ENCODE peak calls at places on chromosomes 12 and 14, in eight cellular contexts. One of them, this sample, is unnamed.
A peak's percentile ranks its signal among the peaks of the same experiment; 100 is the strongest.

GRCh38 chr12:71636704-71637115 is 26.9 kb downstream of the ZFC3H1 start:
- DNase-seq in aorta: no peak
- DNase-seq in CD4-positive, alpha-beta memory T cell: peak; percentile 53
- DNase-seq in lung: no peak
- DNase-seq in neural progenitor cell: peak; percentile 91
- DNase-seq in right atrium auricular region: no peak
- DNase-seq in tibial artery: no peak
- DNase-seq in PC-3: peak; percentile 84
- DNase-seq in this sample: peak; percentile 88

GRCh38 chr12:105861232-105861631 is 277.5 kb downstream of the NUAK1 start:
- DNase-seq in aorta: no peak
- DNase-seq in CD4-positive, alpha-beta memory T cell: no peak
- DNase-seq in lung: no peak
- DNase-seq in neural progenitor cell: no peak
- DNase-seq in right atrium auricular region: no peak
- DNase-seq in tibial artery: no peak
- DNase-seq in PC-3: no peak
- DNase-seq in this sample: no peak

GRCh38 chr14:99522025-99522401 is 40.8 kb downstream of the CCNK start:
- DNase-seq in aorta: no peak
- DNase-seq in CD4-positive, alpha-beta memory T cell: no peak
- DNase-seq in lung: no peak
- DNase-seq in neural progenitor cell: no peak
- DNase-seq in right atrium auricular region: no peak
- DNase-seq in tibial artery: no peak
- DNase-seq in PC-3: no peak
- DNase-seq in this sample: no peak

GRCh38 chr14:50829472-50830043 is 1.4 kb downstream of the NIN start:
- DNase-seq in aorta: no peak
- DNase-seq in CD4-positive, alpha-beta memory T cell: no peak
- DNase-seq in lung: no peak
- DNase-seq in neural progenitor cell: peak; percentile 42
- DNase-seq in right atrium auricular region: no peak
- DNase-seq in tibial artery: no peak
- DNase-seq in PC-3: no peak
- DNase-seq in this sample: no peak

GRCh38 chr12:52204095-52204930 is 12.5 kb upstream of the KRT80 start:
- DNase-seq in aorta: peak; percentile 49
- DNase-seq in CD4-positive, alpha-beta memory T cell: no peak
- DNase-seq in lung: no peak
- DNase-seq in neural progenitor cell: no peak
- DNase-seq in right atrium auricular region: no peak
- DNase-seq in tibial artery: no peak
- DNase-seq in PC-3: peak; percentile 77
- DNase-seq in this sample: no peak

GRCh38 chr12:6807170-6807569 is 14.5 kb upstream of the GPR162 start:
- DNase-seq in aorta: no peak
- DNase-seq in CD4-positive, alpha-beta memory T cell: no peak
- DNase-seq in lung: no peak
- DNase-seq in neural progenitor cell: no peak
- DNase-seq in right atrium auricular region: no peak
- DNase-seq in tibial artery: no peak
- DNase-seq in PC-3: peak; percentile 43
- DNase-seq in this sample: no peak

GRCh38 chr12:50062733-50063452 is 5.5 kb downstream of the ASIC1 start:
- DNase-seq in aorta: no peak
- DNase-seq in CD4-positive, alpha-beta memory T cell: no peak
- DNase-seq in lung: no peak
- DNase-seq in neural progenitor cell: no peak
- DNase-seq in right atrium auricular region: no peak
- DNase-seq in tibial artery: no peak
- DNase-seq in PC-3: no peak
- DNase-seq in this sample: no peak

GRCh38 chr12:8648598-8649205 is 13.9 kb downstream of the MFAP5 start:
- DNase-seq in aorta: no peak
- DNase-seq in CD4-positive, alpha-beta memory T cell: no peak
- DNase-seq in lung: no peak
- DNase-seq in neural progenitor cell: no peak
- DNase-seq in right atrium auricular region: no peak
- DNase-seq in tibial artery: no peak
- DNase-seq in PC-3: no peak
- DNase-seq in this sample: no peak

GRCh38 chr12:80188566-80188965 is 89.2 kb downstream of the OTOGL start:
- DNase-seq in aorta: no peak
- DNase-seq in CD4-positive, alpha-beta memory T cell: no peak
- DNase-seq in lung: no peak
- DNase-seq in neural progenitor cell: no peak
- DNase-seq in right atrium auricular region: no peak
- DNase-seq in tibial artery: no peak
- DNase-seq in PC-3: no peak
- DNase-seq in this sample: no peak

GRCh38 chr12:124188059-124188458 is 106.8 kb upstream of the RFLNA start:
- DNase-seq in aorta: no peak
- DNase-seq in CD4-positive, alpha-beta memory T cell: no peak
- DNase-seq in lung: no peak
- DNase-seq in neural progenitor cell: no peak
- DNase-seq in right atrium auricular region: no peak
- DNase-seq in tibial artery: no peak
- DNase-seq in PC-3: no peak
- DNase-seq in this sample: no peak

GRCh38 chr12:68515793-68516192 is 94.9 kb upstream of the RAP1B start:
- DNase-seq in aorta: no peak
- DNase-seq in CD4-positive, alpha-beta memory T cell: no peak
- DNase-seq in lung: no peak
- DNase-seq in neural progenitor cell: no peak
- DNase-seq in right atrium auricular region: no peak
- DNase-seq in tibial artery: no peak
- DNase-seq in PC-3: no peak
- DNase-seq in this sample: no peak

GRCh38 chr12:92595663-92596062 is 107.1 kb upstream of the PLEKHG7 start:
- DNase-seq in aorta: no peak
- DNase-seq in CD4-positive, alpha-beta memory T cell: no peak
- DNase-seq in lung: no peak
- DNase-seq in neural progenitor cell: no peak
- DNase-seq in right atrium auricular region: no peak
- DNase-seq in tibial artery: no peak
- DNase-seq in PC-3: no peak
- DNase-seq in this sample: no peak

GRCh38 chr12:114688256-114688845 is 4.4 kb upstream of the TBX3 start:
- DNase-seq in aorta: no peak
- DNase-seq in CD4-positive, alpha-beta memory T cell: no peak
- DNase-seq in lung: no peak
- DNase-seq in neural progenitor cell: peak; percentile 16
- DNase-seq in right atrium auricular region: no peak
- DNase-seq in tibial artery: no peak
- DNase-seq in PC-3: no peak
- DNase-seq in this sample: no peak

GRCh38 chr12:14367097-14367661 is 1.7 kb downstream of the ATF7IP start:
- DNase-seq in aorta: no peak
- DNase-seq in CD4-positive, alpha-beta memory T cell: peak; percentile 69
- DNase-seq in lung: no peak
- DNase-seq in neural progenitor cell: no peak
- DNase-seq in right atrium auricular region: no peak
- DNase-seq in tibial artery: no peak
- DNase-seq in PC-3: peak; percentile 5
- DNase-seq in this sample: peak; percentile 63

GRCh38 chr14:96564389-96564788 is 62.2 kb downstream of the PAPOLA start:
- DNase-seq in aorta: no peak
- DNase-seq in CD4-positive, alpha-beta memory T cell: no peak
- DNase-seq in lung: no peak
- DNase-seq in neural progenitor cell: no peak
- DNase-seq in right atrium auricular region: no peak
- DNase-seq in tibial artery: no peak
- DNase-seq in PC-3: no peak
- DNase-seq in this sample: peak; percentile 72

GRCh38 chr12:113537751-113538087 is 66.0 kb upstream of the LHX5 start:
- DNase-seq in aorta: no peak
- DNase-seq in CD4-positive, alpha-beta memory T cell: no peak
- DNase-seq in lung: no peak
- DNase-seq in neural progenitor cell: no peak
- DNase-seq in right atrium auricular region: no peak
- DNase-seq in tibial artery: no peak
- DNase-seq in PC-3: peak; percentile 43
- DNase-seq in this sample: no peak

GRCh38 chr14:66440806-66441205 is 45.4 kb upstream of the CCDC196 start:
- DNase-seq in aorta: no peak
- DNase-seq in CD4-positive, alpha-beta memory T cell: no peak
- DNase-seq in lung: no peak
- DNase-seq in neural progenitor cell: no peak
- DNase-seq in right atrium auricular region: no peak
- DNase-seq in tibial artery: no peak
- DNase-seq in PC-3: no peak
- DNase-seq in this sample: no peak

GRCh38 chr14:68518910-68519686 is 273.8 kb downstream of the ZFP36L1 start:
- DNase-seq in aorta: no peak
- DNase-seq in CD4-positive, alpha-beta memory T cell: no peak
- DNase-seq in lung: no peak
- DNase-seq in neural progenitor cell: no peak
- DNase-seq in right atrium auricular region: peak; percentile 58
- DNase-seq in tibial artery: no peak
- DNase-seq in PC-3: no peak
- DNase-seq in this sample: no peak

GRCh38 chr12:125340791-125341190 is 275.6 kb downstream of the AACS start:
- DNase-seq in aorta: no peak
- DNase-seq in CD4-positive, alpha-beta memory T cell: no peak
- DNase-seq in lung: no peak
- DNase-seq in neural progenitor cell: no peak
- DNase-seq in right atrium auricular region: peak; percentile 59
- DNase-seq in tibial artery: no peak
- DNase-seq in PC-3: peak; percentile 46
- DNase-seq in this sample: no peak

GRCh38 chr14:53109028-53109687 is 44.0 kb downstream of the DDHD1 start:
- DNase-seq in aorta: no peak
- DNase-seq in CD4-positive, alpha-beta memory T cell: peak; percentile 64
- DNase-seq in lung: no peak
- DNase-seq in neural progenitor cell: no peak
- DNase-seq in right atrium auricular region: no peak
- DNase-seq in tibial artery: no peak
- DNase-seq in PC-3: no peak
- DNase-seq in this sample: peak; percentile 77

GRCh38 chr14:52069617-52070431 is 965 bp upstream of the NID2 start:
- DNase-seq in aorta: peak; percentile 82
- DNase-seq in CD4-positive, alpha-beta memory T cell: no peak
- DNase-seq in lung: no peak
- DNase-seq in neural progenitor cell: peak; percentile 74
- DNase-seq in right atrium auricular region: no peak
- DNase-seq in tibial artery: no peak
- DNase-seq in PC-3: no peak
- DNase-seq in this sample: no peak
- H3K27me3 ChIP-seq in aorta: no peaks in the 10 kb centered on the region
- H3K27me3 ChIP-seq in CD4-positive, alpha-beta memory T cell: peaks cover 25% of the 10 kb centered on the region
- H3K27me3 ChIP-seq in lung: no peaks in the 10 kb centered on the region
- H3K27me3 ChIP-seq in neural progenitor cell: peaks cover 50% of the 10 kb centered on the region
- H3K27me3 ChIP-seq in right atrium auricular region: no peaks in the 10 kb centered on the region
- H3K27me3 ChIP-seq in tibial artery: no peaks in the 10 kb centered on the region
- H3K27me3 ChIP-seq in PC-3: no peaks in the 10 kb centered on the region
- H3K27me3 ChIP-seq in this sample: no peaks in the 10 kb centered on the region

GRCh38 chr12:23909559-23909958 is 39.9 kb downstream of the SOX5 start:
- DNase-seq in aorta: no peak
- DNase-seq in CD4-positive, alpha-beta memory T cell: no peak
- DNase-seq in lung: no peak
- DNase-seq in neural progenitor cell: peak; percentile 21
- DNase-seq in right atrium auricular region: no peak
- DNase-seq in tibial artery: no peak
- DNase-seq in PC-3: no peak
- DNase-seq in this sample: no peak
- H3K4me3 ChIP-seq in aorta: no peak overlapping the region
- H3K4me3 ChIP-seq in CD4-positive, alpha-beta memory T cell: no peak overlapping the region
- H3K4me3 ChIP-seq in lung: no peak overlapping the region
- H3K4me3 ChIP-seq in neural progenitor cell: no peak overlapping the region
- H3K4me3 ChIP-seq in right atrium auricular region: no peak overlapping the region
- H3K4me3 ChIP-seq in tibial artery: no peak overlapping the region
- H3K4me3 ChIP-seq in PC-3: no peak overlapping the region
- H3K4me3 ChIP-seq in this sample: no peak overlapping the region

GRCh38 chr14:55099741-55100140 is 29.3 kb upstream of the LGALS3 start:
- DNase-seq in aorta: no peak
- DNase-seq in CD4-positive, alpha-beta memory T cell: no peak
- DNase-seq in lung: no peak
- DNase-seq in neural progenitor cell: no peak
- DNase-seq in right atrium auricular region: no peak
- DNase-seq in tibial artery: no peak
- DNase-seq in PC-3: no peak
- DNase-seq in this sample: no peak

GRCh38 chr14:55101698-55102097 is 27.4 kb upstream of the LGALS3 start:
- DNase-seq in aorta: peak; percentile 25
- DNase-seq in CD4-positive, alpha-beta memory T cell: no peak
- DNase-seq in lung: no peak
- DNase-seq in neural progenitor cell: no peak
- DNase-seq in right atrium auricular region: no peak
- DNase-seq in tibial artery: no peak
- DNase-seq in PC-3: no peak
- DNase-seq in this sample: no peak

GRCh38 chr14:55103005-55103640 is 25.9 kb upstream of the LGALS3 start:
- DNase-seq in aorta: peak; percentile 85
- DNase-seq in CD4-positive, alpha-beta memory T cell: peak; percentile 64
- DNase-seq in lung: peak; percentile 89
- DNase-seq in neural progenitor cell: peak; percentile 62
- DNase-seq in right atrium auricular region: peak; percentile 88
- DNase-seq in tibial artery: peak; percentile 86
- DNase-seq in PC-3: peak; percentile 100
- DNase-seq in this sample: no peak

GRCh38 chr14:55104051-55104954 is 24.7 kb upstream of the LGALS3 start:
- DNase-seq in aorta: no peak
- DNase-seq in CD4-positive, alpha-beta memory T cell: no peak
- DNase-seq in lung: no peak
- DNase-seq in neural progenitor cell: no peak
- DNase-seq in right atrium auricular region: no peak
- DNase-seq in tibial artery: no peak
- DNase-seq in PC-3: no peak
- DNase-seq in this sample: no peak

GRCh38 chr14:55102141-55102547 is 26.9 kb upstream of the LGALS3 start:
- DNase-seq in aorta: peak; percentile 80
- DNase-seq in CD4-positive, alpha-beta memory T cell: peak; percentile 59
- DNase-seq in lung: peak; percentile 89
- DNase-seq in neural progenitor cell: peak; percentile 79
- DNase-seq in right atrium auricular region: peak; percentile 89
- DNase-seq in tibial artery: peak; percentile 90
- DNase-seq in PC-3: peak; percentile 100
- DNase-seq in this sample: peak; percentile 71
- H3K4me1 ChIP-seq in aorta: peaks cover 3% of the 10 kb centered on the region
- H3K4me1 ChIP-seq in CD4-positive, alpha-beta memory T cell: peaks cover 72% of the 10 kb centered on the region
- H3K4me1 ChIP-seq in lung: peaks cover 19% of the 10 kb centered on the region
- H3K4me1 ChIP-seq in neural progenitor cell: peaks cover 20% of the 10 kb centered on the region
- H3K4me1 ChIP-seq in right atrium auricular region: no peaks in the 10 kb centered on the region
- H3K4me1 ChIP-seq in tibial artery: peaks cover 71% of the 10 kb centered on the region
- H3K4me1 ChIP-seq in PC-3: peaks cover 49% of the 10 kb centered on the region
- H3K4me1 ChIP-seq in this sample: peaks cover 14% of the 10 kb centered on the region

DNA sequence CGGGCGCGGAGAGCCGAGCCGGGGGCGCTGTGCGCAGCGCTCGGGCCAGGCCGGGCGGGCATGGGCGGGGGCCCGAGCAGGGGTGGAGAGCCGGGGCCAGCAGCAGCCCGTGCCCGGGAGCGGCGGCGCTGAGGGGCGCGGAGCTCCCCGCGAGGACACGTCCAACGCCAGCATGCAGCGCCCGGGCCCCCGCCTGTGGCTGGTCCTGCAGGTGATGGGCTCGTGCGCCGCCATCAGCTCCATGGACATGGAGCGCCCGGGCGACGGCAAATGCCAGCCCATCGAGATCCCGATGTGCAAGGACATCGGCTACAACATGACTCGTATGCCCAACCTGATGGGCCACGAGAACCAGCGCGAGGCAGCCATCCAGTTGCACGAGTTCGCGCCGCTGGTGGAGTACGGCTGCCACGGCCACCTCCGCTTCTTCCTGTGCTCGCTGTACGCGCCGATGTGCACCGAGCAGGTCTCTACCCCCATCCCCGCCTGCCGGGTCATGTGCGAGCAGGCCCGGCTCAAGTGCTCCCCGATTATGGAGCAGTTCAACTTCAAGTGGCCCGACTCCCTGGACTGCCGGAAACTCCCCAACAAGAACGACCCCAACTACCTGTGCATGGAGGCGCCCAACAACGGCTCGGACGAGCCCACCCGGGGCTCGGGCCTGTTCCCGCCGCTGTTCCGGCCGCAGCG is 652 bp downstream of the FZD10 start:
- DNase-seq in aorta: peak; percentile 64
- DNase-seq in CD4-positive, alpha-beta memory T cell: no peak
- DNase-seq in lung: no peak
- DNase-seq in neural progenitor cell: no peak
- DNase-seq in right atrium auricular region: no peak
- DNase-seq in tibial artery: no peak
- DNase-seq in PC-3: no peak
- DNase-seq in this sample: no peak
- H3K27me3 ChIP-seq in aorta: no peaks in the 10 kb centered on the region
- H3K27me3 ChIP-seq in CD4-positive, alpha-beta memory T cell: no peaks in the 10 kb centered on the region
- H3K27me3 ChIP-seq in lung: peaks cover 26% of the 10 kb centered on the region
- H3K27me3 ChIP-seq in neural progenitor cell: peaks cover 100% of the 10 kb centered on the region
- H3K27me3 ChIP-seq in right atrium auricular region: peaks cover 5% of the 10 kb centered on the region
- H3K27me3 ChIP-seq in tibial artery: peaks cover 65% of the 10 kb centered on the region
- H3K27me3 ChIP-seq in PC-3: peaks cover 27% of the 10 kb centered on the region
- H3K27me3 ChIP-seq in this sample: no peaks in the 10 kb centered on the region

This sample was measured in Karpas-422.